ENCODE peak calls at places on chromosomes 16 and 17, in nine cellular contexts. C is right atrium auricular region, V is brain microvascular endothelial cell, W is gastrocnemius medialis, Z is mammary epithelial cell, U is astrocyte, D is Peyer's patch, R is uterus, P is A673. M is an unnamed sample.

GRCh38 chr17:16981928-16982327 is 10.0 kb upstream of the TNFRSF13B start:
- DNase-seq in C (no peak), V (no peak), W (no peak), Z (no peak), U (no peak), D (no peak), R (no peak), P (no peak), M (no peak)

GRCh38 chr16:70441406-70441990 is 2.6 kb upstream of the ST3GAL2 start:
- DNase-seq in C (no peak), V (no peak), W (no peak), Z (no peak), U (no peak), D (no peak), R (no peak), P (no peak), M (no peak)

GRCh38 chr16:12356622-12357365 is 380.3 kb downstream of the SNX29 start:
- DNase-seq in C (no peak), V (no peak), W (no peak), Z (no peak), U (no peak), D (no peak), R (no peak), P (no peak), M (no peak)

GRCh38 chr16:89216315-89217137 is 977 bp upstream of the ZNF778 start:
- DNase-seq in C (peak), V (peak), W (peak), Z (peak), U (peak), D (peak), R (peak), P (peak), M (peak)

GRCh38 chr16:83475108-83475507 is 332.7 kb upstream of the HSBP1 start:
- DNase-seq in C (no peak), V (no peak), W (no peak), Z (no peak), U (peak), D (no peak), R (no peak), P (no peak), M (no peak)

GRCh38 chr17:76134911-76135809 is 5.9 kb downstream of the FOXJ1 start:
- DNase-seq in C (no peak), V (no peak), W (no peak), Z (no peak), U (no peak), D (peak), R (no peak), P (no peak), M (no peak)

GRCh38 chr17:44672479-44673093 is 16.3 kb downstream of the MEIOC start:
- DNase-seq in C (no peak), V (no peak), W (no peak), Z (no peak), U (no peak), D (no peak), R (no peak), P (peak), M (no peak)

GRCh38 chr17:82536220-82537201 is 17.0 kb downstream of the FOXK2 start:
- DNase-seq in C (no peak), V (peak), W (no peak), Z (peak), U (peak), D (no peak), R (peak), P (peak), M (peak)

GRCh38 chr16:54068212-54068611 is 218.4 kb downstream of the IRX3 start:
- DNase-seq in C (no peak), V (no peak), W (no peak), Z (no peak), U (no peak), D (no peak), R (no peak), P (no peak), M (no peak)

GRCh38 chr16:88778541-88779065 is 6.4 kb downstream of the PIEZO1 start:
- DNase-seq in C (no peak), V (no peak), W (no peak), Z (no peak), U (no peak), D (no peak), R (no peak), P (no peak), M (no peak)

GRCh38 chr17:1323336-1323735 is 43.9 kb downstream of the TRARG1 start:
- DNase-seq in C (no peak), V (peak), W (no peak), Z (no peak), U (no peak), D (no peak), R (no peak), P (no peak), M (no peak)

GRCh38 chr17:42005128-42005527 is 12.1 kb downstream of the DNAJC7 start:
- DNase-seq in C (no peak), V (no peak), W (no peak), Z (no peak), U (no peak), D (no peak), R (no peak), P (no peak), M (no peak)

GRCh38 chr16:27470567-27471431 is 68.8 kb downstream of the IL21R start:
- DNase-seq in C (peak), V (peak), W (peak), Z (no peak), U (peak), D (peak), R (peak), P (no peak), M (no peak)

GRCh38 chr16:56281256-56281805 is 90.0 kb downstream of the GNAO1 start:
- DNase-seq in C (no peak), V (peak), W (no peak), Z (no peak), U (no peak), D (peak), R (no peak), P (peak), M (no peak)

GRCh38 chr17:27760069-27760885 is 40.1 kb downstream of the NOS2 start:
- DNase-seq in C (peak), V (peak), W (peak), Z (peak), U (no peak), D (peak), R (peak), P (peak), M (peak)

GRCh38 chr16:59236804-59237463 is 502.8 kb upstream of the GOT2 start:
- DNase-seq in C (no peak), V (no peak), W (no peak), Z (no peak), U (no peak), D (no peak), R (no peak), P (no peak), M (no peak)
- H3K27ac ChIP-seq in C (no peak), V (no peak), W (no peak), Z (no peak), U (no peak), D (no peak), R (no peak), P (no peak), M (no peak)

DNA sequence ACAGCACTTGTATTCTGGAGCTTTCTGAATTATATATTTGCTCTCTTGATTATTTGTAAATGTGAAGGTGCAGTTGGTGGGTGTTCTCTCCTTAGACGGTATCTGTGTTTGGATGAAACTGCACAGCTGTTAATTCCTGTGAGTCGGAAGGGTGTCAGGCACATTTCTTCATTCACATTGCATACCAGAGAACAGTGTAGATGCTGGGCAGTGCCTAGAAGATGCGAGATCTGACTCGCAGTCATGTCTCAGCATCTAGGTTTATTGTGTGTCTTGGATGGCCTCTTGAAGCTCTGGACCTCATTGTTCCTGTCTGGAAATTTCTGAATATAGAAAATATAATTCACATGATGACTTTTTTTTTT is 61.2 kb downstream of the CLEC16A start:
- DNase-seq in C (no peak), V (no peak), W (no peak), Z (peak), U (peak), D (no peak), R (no peak), P (no peak), M (no peak)
- H3K27ac ChIP-seq in C (no peak), V (peak), W (peak), Z (peak), U (no peak), D (no peak), R (no peak), P (no peak), M (no peak)

GRCh38 chr17:59330314-59330942 is 1.0 kb upstream of the YPEL2 start:
- DNase-seq in C (peak), V (no peak), W (peak), Z (no peak), U (no peak), D (peak), R (peak), P (no peak), M (peak)
- H3K27ac ChIP-seq in C (peak), V (no peak), W (peak), Z (no peak), U (no peak), D (peak), R (peak), P (no peak), M (peak)

DNA sequence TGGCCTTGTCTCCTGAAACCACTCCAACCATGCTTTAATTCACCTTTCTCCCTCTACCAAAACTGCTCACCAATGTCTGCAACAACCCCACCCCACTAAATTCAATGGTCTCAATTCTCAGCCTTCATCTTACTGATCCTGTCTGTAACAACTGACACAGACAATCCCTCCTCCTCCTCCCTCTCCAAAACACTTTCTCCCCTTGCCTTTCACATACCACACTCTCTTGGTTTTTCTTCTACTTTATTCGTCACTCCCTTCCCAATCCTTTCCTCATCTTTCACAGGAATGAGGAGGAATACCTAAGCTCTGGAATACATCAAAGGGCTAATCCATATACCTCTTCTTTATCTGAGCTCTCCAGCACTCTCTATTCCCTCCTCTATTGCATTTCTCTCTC is 65.4 kb downstream of the STH start:
- DNase-seq in C (no peak), V (no peak), W (no peak), Z (no peak), U (no peak), D (no peak), R (no peak), P (no peak), M (no peak)
- H3K27ac ChIP-seq in C (no peak), V (no peak), W (peak), Z (no peak), U (peak), D (no peak), R (no peak), P (no peak), M (no peak)

GRCh38 chr17:35254107-35254802 is 11.4 kb downstream of the SLFN5 start:
- DNase-seq in C (peak), V (peak), W (peak), Z (peak), U (peak), D (no peak), R (peak), P (peak), M (peak)

GRCh38 chr17:35256629-35257028 is 13.8 kb downstream of the SLFN5 start:
- DNase-seq in C (no peak), V (no peak), W (no peak), Z (no peak), U (no peak), D (no peak), R (no peak), P (no peak), M (no peak)

GRCh38 chr17:35252646-35253045 is 9.8 kb downstream of the SLFN5 start:
- DNase-seq in C (no peak), V (no peak), W (peak), Z (no peak), U (no peak), D (no peak), R (no peak), P (no peak), M (peak)

GRCh38 chr17:35257080-35257701 is 14.3 kb downstream of the SLFN5 start:
- DNase-seq in C (no peak), V (peak), W (no peak), Z (peak), U (peak), D (peak), R (peak), P (no peak), M (no peak)

DNA sequence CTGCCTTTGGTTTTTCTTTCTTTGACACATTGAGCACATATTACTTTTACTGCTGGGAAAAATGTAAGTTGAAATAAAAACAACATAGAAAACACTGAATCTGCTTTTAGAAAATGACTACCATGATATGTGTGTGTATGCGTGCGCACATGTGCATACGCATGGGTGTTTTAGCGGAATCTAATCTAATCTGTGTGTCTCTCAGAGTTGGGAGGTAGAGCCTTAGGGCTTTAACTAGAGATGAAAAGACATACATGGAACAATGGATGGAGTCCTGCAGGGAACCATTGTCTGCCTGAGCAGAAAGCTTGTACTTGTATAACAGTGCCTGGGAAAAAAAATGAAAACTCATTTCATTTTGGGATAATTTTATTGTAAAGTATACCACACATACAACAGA is 12.4 kb downstream of the SLFN5 start:
- DNase-seq in C (no peak), V (no peak), W (no peak), Z (no peak), U (no peak), D (no peak), R (no peak), P (no peak), M (no peak)
- H3K27ac ChIP-seq in C (no peak), V (no peak), W (peak), Z (no peak), U (no peak), D (no peak), R (no peak), P (no peak), M (no peak)

DNA sequence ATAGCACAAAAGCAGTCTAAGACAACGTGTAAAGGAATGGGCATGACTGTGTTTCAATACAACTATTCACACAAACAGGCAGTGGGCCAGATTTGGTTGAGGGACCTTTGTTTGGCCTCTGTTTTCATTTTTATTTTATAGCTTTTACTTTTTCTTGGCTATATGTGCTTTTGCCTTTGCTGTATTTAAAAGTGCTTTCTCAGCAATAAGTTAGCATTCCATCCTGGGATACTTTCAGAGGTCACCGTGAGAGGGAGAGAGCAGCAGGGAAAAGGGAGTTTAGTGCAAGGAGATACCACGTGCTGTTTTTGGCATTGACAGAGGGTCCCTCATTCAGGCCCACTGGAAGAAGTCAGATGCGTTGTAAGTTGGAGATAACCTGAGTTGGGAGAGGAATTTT is 335.6 kb downstream of the UTP18 start:
- DNase-seq in C (no peak), V (no peak), W (no peak), Z (no peak), U (no peak), D (no peak), R (no peak), P (no peak), M (no peak)
- H3K27ac ChIP-seq in C (no peak), V (no peak), W (no peak), Z (no peak), U (no peak), D (no peak), R (no peak), P (no peak), M (no peak)

DNA sequence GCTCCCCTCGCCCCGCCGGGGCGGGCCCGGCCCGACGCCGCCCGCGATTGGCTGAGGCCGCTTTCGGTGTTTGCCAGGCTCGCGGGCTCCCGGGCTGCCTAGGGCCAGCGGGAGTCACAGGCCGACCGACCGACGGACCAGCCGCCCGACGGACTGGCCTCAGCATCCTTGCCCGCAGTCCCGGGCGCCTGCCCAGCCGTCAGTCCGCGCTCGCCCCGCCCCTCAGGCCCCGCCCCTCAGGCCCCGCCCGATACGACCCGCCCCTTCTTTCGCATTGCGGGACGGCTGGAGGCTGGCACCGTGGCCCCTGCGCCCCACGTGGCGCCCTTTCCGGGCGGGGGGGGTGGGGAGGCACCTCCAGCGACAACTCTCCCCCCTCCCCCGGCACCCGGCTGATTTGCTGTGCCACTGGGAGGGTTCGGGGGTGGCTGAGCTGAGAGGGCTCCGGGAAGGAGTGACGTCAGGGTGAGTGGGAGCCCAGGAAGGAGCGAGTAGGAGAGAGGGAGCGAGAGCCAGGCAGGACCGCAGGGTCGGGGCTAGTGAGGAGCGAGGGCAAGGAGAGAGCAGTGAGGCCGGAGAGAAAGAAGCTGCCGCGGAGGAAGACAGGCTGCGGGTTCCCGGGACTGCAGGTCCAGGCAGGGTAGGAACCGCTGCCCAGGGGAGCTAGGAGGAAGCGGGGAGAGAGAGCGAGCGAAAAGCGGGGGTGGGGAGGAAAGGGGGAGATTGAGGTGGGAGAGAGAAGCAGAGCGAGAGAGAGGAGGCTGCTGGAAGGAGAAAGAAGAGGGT is at the start of gene ASPHD1:
- DNase-seq in C (no peak), V (peak), W (peak), Z (peak), U (peak), D (peak), R (peak), P (peak), M (peak)
- H3K27ac ChIP-seq in C (no peak), V (peak), W (no peak), Z (no peak), U (peak), D (peak), R (no peak), P (peak), M (no peak)

GRCh38 chr17:77727216-77727615 is 231.3 kb upstream of the TNRC6C start:
- DNase-seq in C (peak), V (no peak), W (no peak), Z (no peak), U (no peak), D (no peak), R (no peak), P (no peak), M (no peak)
- H3K27ac ChIP-seq in C (peak), V (no peak), W (peak), Z (no peak), U (no peak), D (no peak), R (peak), P (no peak), M (peak)

GRCh38 chr16:67481561-67482259 is 753 bp upstream of the ATP6V0D1 start:
- DNase-seq in C (no peak), V (no peak), W (peak), Z (no peak), U (peak), D (peak), R (peak), P (peak), M (no peak)
- H3K27ac ChIP-seq in C (peak), V (peak), W (peak), Z (no peak), U (peak), D (peak), R (peak), P (peak), M (peak)

GRCh38 chr17:50692448-50693040 is 15.2 kb downstream of the ANKRD40 start:
- DNase-seq in C (no peak), V (no peak), W (no peak), Z (no peak), U (no peak), D (no peak), R (no peak), P (no peak), M (no peak)

GRCh38 chr17:50689251-50689650 is 18.5 kb downstream of the ANKRD40 start:
- DNase-seq in C (no peak), V (peak), W (no peak), Z (peak), U (peak), D (no peak), R (no peak), P (no peak), M (no peak)

GRCh38 chr17:50689956-50690886 is 17.5 kb downstream of the ANKRD40 start:
- DNase-seq in C (no peak), V (no peak), W (no peak), Z (peak), U (no peak), D (no peak), R (no peak), P (no peak), M (no peak)

GRCh38 chr17:50691550-50692447 is 15.9 kb downstream of the ANKRD40 start:
- DNase-seq in C (no peak), V (no peak), W (no peak), Z (no peak), U (peak), D (no peak), R (no peak), P (no peak), M (no peak)

DNA sequence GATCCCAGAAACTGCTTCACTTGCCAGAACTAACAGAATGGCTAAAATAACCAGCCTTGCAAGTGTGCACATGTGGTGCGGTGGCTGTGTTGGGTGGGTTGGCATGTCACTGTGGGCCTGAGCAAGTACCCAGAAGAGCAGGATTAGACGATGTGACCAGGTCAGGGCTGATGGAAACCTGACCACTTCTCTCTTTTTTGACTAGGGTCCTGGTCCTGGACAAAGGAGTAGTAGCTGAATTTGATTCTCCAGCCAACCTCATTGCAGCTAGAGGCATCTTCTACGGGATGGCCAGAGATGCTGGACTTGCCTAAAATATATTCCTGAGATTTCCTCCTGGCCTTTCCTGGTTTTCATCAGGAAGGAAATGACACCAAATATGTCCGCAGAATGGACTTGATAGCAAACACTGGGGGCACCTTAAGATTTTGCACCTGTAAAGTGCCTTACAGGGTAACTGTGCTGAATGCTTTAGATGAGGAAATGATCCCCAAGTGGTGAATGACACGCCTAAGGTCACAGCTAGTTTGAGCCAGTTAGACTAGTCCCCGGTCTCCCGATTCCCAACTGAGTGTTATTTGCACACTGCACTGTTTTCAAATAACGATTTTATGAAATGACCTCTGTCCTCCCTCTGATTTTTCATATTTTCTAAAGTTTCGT is 16.7 kb downstream of the ANKRD40 start:
- DNase-seq in C (no peak), V (no peak), W (no peak), Z (no peak), U (no peak), D (no peak), R (no peak), P (no peak), M (peak)
- H3K27ac ChIP-seq in C (no peak), V (no peak), W (no peak), Z (no peak), U (no peak), D (peak), R (peak), P (no peak), M (no peak)

M was measured in tibial artery.